ENCODE peak calls at places on chromosomes 13 and 19, in nine cellular contexts. Q is A172; E is stimulated activated CD8-positive, alpha-beta memory T cell treated with anti-CD3 and anti-CD28 coated beads, Interleukin-7, amount 100 ng/mL, for 4 hours; G is stimulated activated CD4-positive, alpha-beta T cell treated with anti-CD3 and anti-CD28 coated beads, Interleukin-1b, Interleukin-23, amount 100 ng/mL, for 24 hours; S is AG10803; H is GM10248; A is aorta; X is T-helper 17 cell; V is NCI-H1417. Z is an unnamed sample.

GRCh38 chr13:113407103-113407530 is 43.2 kb upstream of the GRTP1 start:
- DNase-seq in Q (no peak), E (no peak), G (no peak), S (no peak), H (no peak), A (peak), X (no peak), V (no peak), Z (no peak)

GRCh38 chr13:36630181-36630806 is 43.5 kb upstream of the SERTM1 start:
- DNase-seq in Q (no peak), E (no peak), G (no peak), S (no peak), H (no peak), A (no peak), X (no peak), V (no peak), Z (no peak)

GRCh38 chr19:1064661-1065605 is 2.0 kb upstream of the ARHGAP45 start:
- DNase-seq in Q (no peak), E (no peak), G (no peak), S (peak), H (peak), A (peak), X (peak), V (peak), Z (peak)

GRCh38 chr13:27037571-27037970 is 134.0 kb downstream of the USP12 start:
- DNase-seq in Q (no peak), E (no peak), G (no peak), S (no peak), H (no peak), A (no peak), X (no peak), V (no peak), Z (no peak)

GRCh38 chr13:28704919-28705318 is 13.9 kb downstream of the SLC46A3 start:
- DNase-seq in Q (no peak), E (no peak), G (no peak), S (no peak), H (no peak), A (no peak), X (no peak), V (no peak), Z (no peak)

GRCh38 chr13:39692650-39693438 is 37.4 kb downstream of the COG6 start:
- DNase-seq in Q (no peak), E (no peak), G (no peak), S (peak), H (no peak), A (no peak), X (no peak), V (no peak), Z (no peak)

GRCh38 chr19:19742773-19743172 is 9.9 kb upstream of the ZNF14 start:
- DNase-seq in Q (no peak), E (no peak), G (no peak), S (no peak), H (peak), A (peak), X (no peak), V (no peak), Z (no peak)

GRCh38 chr13:101416181-101417042 is at the start of gene NALCN:
- DNase-seq in Q (peak), E (no peak), G (no peak), S (no peak), H (no peak), A (peak), X (no peak), V (peak), Z (no peak)

GRCh38 chr13:23630349-23631093 is 60.3 kb downstream of the TNFRSF19 start:
- DNase-seq in Q (peak), E (no peak), G (no peak), S (no peak), H (no peak), A (no peak), X (no peak), V (no peak), Z (no peak)

GRCh38 chr19:3923912-3924311 is 9.0 kb upstream of the NMRK2 start:
- DNase-seq in Q (no peak), E (no peak), G (no peak), S (no peak), H (no peak), A (no peak), X (no peak), V (no peak), Z (no peak)

GRCh38 chr19:10288662-10289166 is 1.0 kb upstream of the ICAM5 start:
- DNase-seq in Q (no peak), E (no peak), G (no peak), S (no peak), H (peak), A (no peak), X (no peak), V (no peak), Z (peak)

GRCh38 chr19:49327878-49328544 is 3.0 kb upstream of the SLC6A16 start:
- DNase-seq in Q (no peak), E (no peak), G (no peak), S (peak), H (peak), A (no peak), X (no peak), V (no peak), Z (peak)

GRCh38 chr13:112368883-112369282 is 7.3 kb upstream of the SPACA7 start:
- DNase-seq in Q (no peak), E (no peak), G (no peak), S (no peak), H (no peak), A (no peak), X (no peak), V (no peak), Z (no peak)

GRCh38 chr13:108828053-108828806 is 198.8 kb downstream of the MYO16 start:
- DNase-seq in Q (no peak), E (no peak), G (no peak), S (no peak), H (no peak), A (no peak), X (no peak), V (no peak), Z (no peak)

GRCh38 chr19:17579523-17580244 is 24.2 kb downstream of the COLGALT1 start:
- DNase-seq in Q (peak), E (no peak), G (no peak), S (peak), H (peak), A (peak), X (no peak), V (peak), Z (peak)

GRCh38 chr19:30052122-30053075 is 110.4 kb downstream of the URI1 start:
- DNase-seq in Q (no peak), E (no peak), G (no peak), S (no peak), H (no peak), A (no peak), X (no peak), V (no peak), Z (no peak)

GRCh38 chr19:42467437-42467760 is 24.7 kb upstream of the CXCL17 start:
- DNase-seq in Q (peak), E (no peak), G (no peak), S (no peak), H (no peak), A (no peak), X (no peak), V (no peak), Z (no peak)

GRCh38 chr19:15479391-15480345 is at the start of gene PGLYRP2:
- DNase-seq in Q (no peak), E (no peak), G (no peak), S (no peak), H (no peak), A (peak), X (no peak), V (no peak), Z (no peak)

GRCh38 chr19:43332058-43332922 is 21.2 kb upstream of the CD177 start:
- DNase-seq in Q (no peak), E (no peak), G (no peak), S (no peak), H (no peak), A (no peak), X (no peak), V (no peak), Z (no peak)

GRCh38 chr19:7561229-7561806 is 25.8 kb downstream of the PNPLA6 start:
- DNase-seq in Q (no peak), E (no peak), G (no peak), S (no peak), H (peak), A (no peak), X (no peak), V (no peak), Z (no peak)

GRCh38 chr13:98396071-98396710 is 180.7 kb downstream of the STK24 start:
- DNase-seq in Q (no peak), E (no peak), G (no peak), S (no peak), H (no peak), A (no peak), X (no peak), V (no peak), Z (no peak)

GRCh38 chr13:113638806-113639205 is 19.2 kb downstream of the ATP4B start:
- DNase-seq in Q (no peak), E (no peak), G (no peak), S (no peak), H (no peak), A (peak), X (no peak), V (no peak), Z (no peak)

GRCh38 chr13:30338952-30339351 is 31.6 kb upstream of the KATNAL1 start:
- DNase-seq in Q (no peak), E (no peak), G (no peak), S (no peak), H (no peak), A (no peak), X (no peak), V (no peak), Z (no peak)

GRCh38 chr19:7910321-7911161 is 4.1 kb upstream of the TGFBR3L start:
- DNase-seq in Q (no peak), E (no peak), G (no peak), S (no peak), H (no peak), A (peak), X (no peak), V (no peak), Z (no peak)

GRCh38 chr13:42820450-42820849 is 39.1 kb downstream of the FAM216B start:
- DNase-seq in Q (no peak), E (no peak), G (no peak), S (no peak), H (no peak), A (no peak), X (no peak), V (no peak), Z (no peak)

GRCh38 chr13:113540523-113540922 is 44.0 kb upstream of the TFDP1 start:
- DNase-seq in Q (no peak), E (no peak), G (no peak), S (no peak), H (no peak), A (no peak), X (no peak), V (no peak), Z (no peak)

GRCh38 chr13:35855531-35856019 is 275.6 kb downstream of the DCLK1 start:
- DNase-seq in Q (peak), E (no peak), G (no peak), S (peak), H (no peak), A (no peak), X (no peak), V (no peak), Z (no peak)